ENCODE peak calls at places on chromosome 19, in seven cellular contexts. O is type B pancreatic cell, E is dorsolateral prefrontal cortex, Y is RWPE1, C is HFF-Myc, N is NB4, U is suprapubic skin. I is an unnamed sample.

GRCh38 chr19:5292453-5292842 is 48.2 kb downstream of the PTPRS start:
- DNase-seq in O (no peak), E (no peak), Y (peak; percentile 39), C (no peak), N (peak; percentile 62), U (no peak), I (peak; percentile 82)

GRCh38 chr19:43552198-43552450 is 19.1 kb downstream of the ZNF575 start:
- DNase-seq in O (no peak), E (no peak), Y (no peak), C (no peak), N (no peak), U (no peak), I (no peak)

GRCh38 chr19:46069841-46070341 is 29.1 kb upstream of the IGFL4 start:
- DNase-seq in O (no peak), E (peak; percentile 9), Y (peak; percentile 81), C (peak; percentile 57), N (no peak), U (no peak), I (no peak)

GRCh38 chr19:32812036-32812435 is 57.5 kb downstream of the SLC7A9 start:
- DNase-seq in O (no peak), E (no peak), Y (no peak), C (no peak), N (no peak), U (no peak), I (no peak)

GRCh38 chr19:53091413-53091812 is 11.8 kb downstream of the ZNF160 start:
- DNase-seq in O (no peak), E (no peak), Y (no peak), C (no peak), N (no peak), U (no peak), I (no peak)

GRCh38 chr19:571127-571974 is 1.0 kb upstream of the BSG start:
- DNase-seq in O (no peak), E (no peak), Y (no peak), C (no peak), N (peak; percentile 81), U (peak; percentile 76), I (no peak)

GRCh38 chr19:29054886-29055675 is 157.9 kb downstream of the UQCRFS1 start:
- DNase-seq in O (no peak), E (no peak), Y (no peak), C (no peak), N (no peak), U (peak; percentile 9), I (no peak)

GRCh38 chr19:36081385-36081784 is 26.7 kb downstream of the WDR62 start:
- DNase-seq in O (no peak), E (peak; percentile 57), Y (no peak), C (no peak), N (no peak), U (no peak), I (no peak)

GRCh38 chr19:53546766-53547541 is 9.0 kb downstream of the ZNF331 start:
- DNase-seq in O (no peak), E (no peak), Y (no peak), C (no peak), N (no peak), U (no peak), I (no peak)

GRCh38 chr19:29201849-29202248 is 11.1 kb downstream of the UQCRFS1 start:
- DNase-seq in O (no peak), E (no peak), Y (no peak), C (no peak), N (no peak), U (no peak), I (no peak)

GRCh38 chr19:44891016-44891882 is at the start of gene TOMM40:
- DNase-seq in O (no peak), E (no peak), Y (no peak), C (peak; percentile 99), N (peak; percentile 98), U (peak; percentile 100), I (peak; percentile 100)

GRCh38 chr19:13116282-13117175 is at the start of gene TRMT1:
- DNase-seq in O (peak; percentile 92), E (peak; percentile 92), Y (peak; percentile 99), C (peak; percentile 87), N (peak; percentile 97), U (peak; percentile 97), I (peak; percentile 86)

GRCh38 chr19:48053856-48054255 is 10.0 kb upstream of the CABP5 start:
- DNase-seq in O (no peak), E (no peak), Y (peak; percentile 88), C (no peak), N (peak; percentile 40), U (no peak), I (no peak)

GRCh38 chr19:5615756-5616327 is 6.7 kb downstream of the SAFB2 start:
- DNase-seq in O (no peak), E (no peak), Y (no peak), C (no peak), N (no peak), U (no peak), I (no peak)

GRCh38 chr19:48372904-48373303 is 8.7 kb downstream of the SYNGR4 start:
- DNase-seq in O (no peak), E (peak; percentile 61), Y (no peak), C (no peak), N (peak; percentile 48), U (no peak), I (no peak)

GRCh38 chr19:46317339-46317738 is 20.5 kb downstream of the HIF3A start:
- DNase-seq in O (no peak), E (no peak), Y (no peak), C (no peak), N (no peak), U (no peak), I (no peak)

GRCh38 chr19:36009220-36009619 is 607 bp upstream of the SYNE4 start:
- DNase-seq in O (no peak), E (peak; percentile 77), Y (peak; percentile 57), C (no peak), N (peak; percentile 62), U (peak; percentile 78), I (peak; percentile 58)

GRCh38 chr19:10467104-10467706 is 36.0 kb downstream of the KEAP1 start:
- DNase-seq in O (no peak), E (no peak), Y (no peak), C (no peak), N (peak; percentile 11), U (no peak), I (no peak)

GRCh38 chr19:45173816-45174215 is 4.2 kb downstream of the TRAPPC6A start:
- DNase-seq in O (no peak), E (no peak), Y (no peak), C (no peak), N (no peak), U (no peak), I (no peak)

GRCh38 chr19:32287811-32288227 is 57.6 kb upstream of the ZNF507 start:
- DNase-seq in O (no peak), E (peak; percentile 36), Y (no peak), C (peak; percentile 41), N (peak; percentile 72), U (peak; percentile 75), I (no peak)

GRCh38 chr19:8552810-8553209 is 24.4 kb downstream of the MYO1F start:
- DNase-seq in O (no peak), E (no peak), Y (peak; percentile 41), C (no peak), N (peak; percentile 81), U (no peak), I (no peak)

GRCh38 chr19:45439190-45439568 is 15.5 kb upstream of the ERCC1 start:
- DNase-seq in O (no peak), E (no peak), Y (no peak), C (no peak), N (no peak), U (no peak), I (no peak)

GRCh38 chr19:16198363-16198636 is 589 bp downstream of the AP1M1 start:
- DNase-seq in O (no peak), E (no peak), Y (peak; percentile 12), C (no peak), N (no peak), U (no peak), I (peak; percentile 56)

GRCh38 chr19:42129399-42130253 is 2.6 kb downstream of the POU2F2 start:
- DNase-seq in O (no peak), E (no peak), Y (peak; percentile 59), C (peak; percentile 71), N (peak; percentile 75), U (no peak), I (no peak)
- TF ChIP-seq CTCF in O (no peak), E (no peak), Y (no peak), C (no peak), N (no peak), U (no peak), I (no peak)

GRCh38 chr19:19217110-19217509 is 5.4 kb downstream of the NCAN start:
- DNase-seq in O (no peak), E (no peak), Y (no peak), C (no peak), N (peak; percentile 49), U (no peak), I (no peak)
- TF ChIP-seq CTCF in O (peak; percentile 48), E (no peak), Y (no peak), C (no peak), N (no peak), U (no peak), I (no peak)

DNA sequence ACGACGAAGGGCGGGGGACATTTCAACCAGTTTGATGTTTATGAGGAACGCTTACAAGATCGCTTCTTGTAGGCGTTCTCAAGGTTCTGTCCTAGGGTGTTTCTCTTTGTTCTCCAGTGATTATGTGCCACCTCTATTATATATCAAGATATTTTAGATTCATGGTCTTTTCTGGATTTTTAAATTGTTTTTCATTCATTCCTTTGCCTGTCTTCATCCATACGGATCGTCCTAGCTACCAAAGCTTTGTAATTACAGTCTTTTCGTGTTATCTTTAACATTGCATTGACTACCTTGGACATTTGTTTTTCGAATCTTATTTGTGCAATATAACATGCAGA is 342 bp upstream of the EID2 start:
- DNase-seq in O (no peak), E (no peak), Y (no peak), C (no peak), N (no peak), U (no peak), I (no peak)
- TF ChIP-seq CTCF in O (peak; percentile 13), E (peak; percentile 11), Y (peak; percentile 59), C (no peak), N (no peak), U (no peak), I (no peak)

GRCh38 chr19:18227781-18228271 is 1.6 kb upstream of the PDE4C start:
- DNase-seq in O (no peak), E (no peak), Y (no peak), C (no peak), N (no peak), U (no peak), I (no peak)

GRCh38 chr19:18230941-18231734 is 4.9 kb upstream of the PDE4C start:
- DNase-seq in O (no peak), E (peak; percentile 39), Y (no peak), C (no peak), N (no peak), U (no peak), I (no peak)

GRCh38 chr19:18231775-18232174 is 5.5 kb upstream of the PDE4C start:
- DNase-seq in O (no peak), E (no peak), Y (no peak), C (no peak), N (peak; percentile 83), U (no peak), I (no peak)

GRCh38 chr19:18229915-18230314 is 3.7 kb upstream of the PDE4C start:
- DNase-seq in O (no peak), E (no peak), Y (no peak), C (no peak), N (no peak), U (no peak), I (no peak)

DNA sequence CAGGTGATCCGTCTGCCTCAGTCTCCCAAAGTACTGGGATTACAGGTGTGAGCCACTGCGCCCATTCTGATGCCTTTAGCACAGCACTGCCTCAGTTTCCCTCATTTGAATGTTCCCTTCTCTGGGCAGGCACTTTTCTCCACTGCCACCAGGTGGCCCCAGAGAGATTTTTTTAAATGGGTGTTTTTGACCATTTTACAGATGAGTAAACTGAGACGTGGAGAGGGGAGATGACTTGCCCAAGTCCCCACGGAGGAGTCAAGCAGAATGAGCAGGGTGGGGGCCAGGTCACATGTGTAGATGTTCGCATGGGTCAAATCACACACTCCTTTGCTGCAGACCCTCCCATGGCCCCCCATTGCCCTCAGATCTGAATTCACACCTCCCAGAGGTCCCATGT is 3.2 kb upstream of the PDE4C start:
- DNase-seq in O (no peak), E (no peak), Y (no peak), C (no peak), N (no peak), U (no peak), I (no peak)
- TF ChIP-seq CTCF in O (peak; percentile 66), E (no peak), Y (no peak), C (peak; percentile 58), N (peak; percentile 41), U (no peak), I (peak; percentile 29)